ENCODE peak calls at places on chromosomes 4 and X, in four cellular contexts. One of them, this sample, is unnamed. For H3K27me3, the result is how much of the 10 kb centered on the place peaks cover.

GRCh38 chr4:1577818-1578217 is 106.3 kb downstream of the FAM53A start:
- DNase-seq in GM12878: no peak
- DNase-seq in HepG2: no peak
- DNase-seq in upper lobe of left lung: peak
- DNase-seq in this sample: no peak

GRCh38 chr4:183765121-183765990 is 106.3 kb downstream of the TRAPPC11 start:
- DNase-seq in GM12878: no peak
- DNase-seq in HepG2: peak
- DNase-seq in upper lobe of left lung: peak
- DNase-seq in this sample: no peak

GRCh38 chr4:175531405-175532091 is 280.5 kb downstream of the GPM6A start:
- DNase-seq in GM12878: no peak
- DNase-seq in HepG2: no peak
- DNase-seq in upper lobe of left lung: no peak
- DNase-seq in this sample: no peak

GRCh38 chr4:4333265-4333706 is 43.2 kb downstream of the ZBTB49 start:
- DNase-seq in GM12878: no peak
- DNase-seq in HepG2: no peak
- DNase-seq in upper lobe of left lung: no peak
- DNase-seq in this sample: no peak

GRCh38 chr4:87038837-87039715 is 104.3 kb downstream of the AFF1 start:
- DNase-seq in GM12878: no peak
- DNase-seq in HepG2: no peak
- DNase-seq in upper lobe of left lung: no peak
- DNase-seq in this sample: peak

GRCh38 chrX:40543661-40544328 is 37.0 kb upstream of the ATP6AP2 start:
- DNase-seq in GM12878: peak
- DNase-seq in HepG2: peak
- DNase-seq in upper lobe of left lung: no peak
- DNase-seq in this sample: no peak

GRCh38 chr4:71126719-71127118 is 133.3 kb downstream of the DCK start:
- DNase-seq in GM12878: no peak
- DNase-seq in HepG2: peak
- DNase-seq in upper lobe of left lung: no peak
- DNase-seq in this sample: no peak

GRCh38 chr4:143882892-143883291 is 22.5 kb downstream of the GYPE start:
- DNase-seq in GM12878: no peak
- DNase-seq in HepG2: no peak
- DNase-seq in upper lobe of left lung: no peak
- DNase-seq in this sample: no peak

GRCh38 chr4:176259330-176260090 is 9.5 kb downstream of the ASB5 start:
- DNase-seq in GM12878: no peak
- DNase-seq in HepG2: no peak
- DNase-seq in upper lobe of left lung: no peak
- DNase-seq in this sample: no peak

GRCh38 chr4:17030543-17030942 is 132.1 kb upstream of the LDB2 start:
- DNase-seq in GM12878: no peak
- DNase-seq in HepG2: no peak
- DNase-seq in upper lobe of left lung: no peak
- DNase-seq in this sample: peak

GRCh38 chr4:40755609-40756008 is 5.9 kb downstream of the NSUN7 start:
- DNase-seq in GM12878: no peak
- DNase-seq in HepG2: peak
- DNase-seq in upper lobe of left lung: no peak
- DNase-seq in this sample: no peak

DNA sequence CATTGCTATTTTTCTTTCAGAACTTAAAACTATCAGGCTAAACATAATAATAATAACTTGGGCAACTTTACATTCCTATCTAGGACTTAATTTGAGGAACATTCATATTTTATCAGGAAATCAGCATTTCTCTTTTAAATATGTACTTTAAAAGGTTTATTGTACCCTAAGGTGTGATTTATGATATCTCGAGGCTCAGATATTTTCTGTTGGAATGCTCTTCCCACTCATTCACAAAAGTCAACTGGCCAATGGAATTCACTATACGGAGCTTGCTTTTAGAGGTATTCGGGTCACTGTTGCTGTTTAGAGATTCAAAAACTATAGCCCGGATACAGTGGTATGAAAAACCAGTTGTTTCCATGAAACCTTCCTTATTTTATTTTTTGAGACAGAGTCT is 328.3 kb downstream of the GBA3 start:
- DNase-seq in GM12878: no peak
- DNase-seq in HepG2: no peak
- DNase-seq in upper lobe of left lung: no peak
- DNase-seq in this sample: no peak
- TF ChIP-seq EP300 in GM12878: no peak
- TF ChIP-seq EP300 in HepG2: no peak
- TF ChIP-seq EP300 in upper lobe of left lung: no peak
- TF ChIP-seq EP300 in this sample: no peak

GRCh38 chrX:49165901-49166881 is 3.6 kb downstream of the MAGIX start:
- DNase-seq in GM12878: peak
- DNase-seq in HepG2: no peak
- DNase-seq in upper lobe of left lung: peak
- DNase-seq in this sample: peak

GRCh38 chrX:49163555-49164419 is 1.2 kb downstream of the MAGIX start:
- DNase-seq in GM12878: peak
- DNase-seq in HepG2: peak
- DNase-seq in upper lobe of left lung: peak
- DNase-seq in this sample: peak

GRCh38 chrX:49164589-49165360 is 2.2 kb downstream of the MAGIX start:
- DNase-seq in GM12878: no peak
- DNase-seq in HepG2: no peak
- DNase-seq in upper lobe of left lung: no peak
- DNase-seq in this sample: no peak

GRCh38 chrX:49167740-49168108 is 4.0 kb upstream of the PLP2 start:
- DNase-seq in GM12878: no peak
- DNase-seq in HepG2: no peak
- DNase-seq in upper lobe of left lung: no peak
- DNase-seq in this sample: no peak

GRCh38 chrX:49166914-49167739 is 4.6 kb downstream of the MAGIX start:
- DNase-seq in GM12878: peak
- DNase-seq in HepG2: no peak
- DNase-seq in upper lobe of left lung: peak
- DNase-seq in this sample: no peak
- TF ChIP-seq POLR2A in GM12878: no peak
- TF ChIP-seq POLR2A in HepG2: no peak
- TF ChIP-seq POLR2A in upper lobe of left lung: no peak
- TF ChIP-seq POLR2A in this sample: no peak

GRCh38 chrX:623268-623598 is 7.4 kb upstream of the SHOX start:
- DNase-seq in GM12878: no peak
- DNase-seq in HepG2: no peak
- DNase-seq in upper lobe of left lung: no peak
- DNase-seq in this sample: no peak
- H3K27me3 ChIP-seq in GM12878: under half
- H3K27me3 ChIP-seq in HepG2: under half
- H3K27me3 ChIP-seq in upper lobe of left lung: under half
- H3K27me3 ChIP-seq in this sample: under half

GRCh38 chrX:141902366-141902765 is 1.3 kb upstream of the MAGEC1 start:
- DNase-seq in GM12878: no peak
- DNase-seq in HepG2: no peak
- DNase-seq in upper lobe of left lung: no peak
- DNase-seq in this sample: no peak

GRCh38 chrX:141903400-141904155 is at the start of gene MAGEC1:
- DNase-seq in GM12878: no peak
- DNase-seq in HepG2: no peak
- DNase-seq in upper lobe of left lung: peak
- DNase-seq in this sample: no peak

GRCh38 chrX:141904262-141904661 is 568 bp downstream of the MAGEC1 start:
- DNase-seq in GM12878: no peak
- DNase-seq in HepG2: no peak
- DNase-seq in upper lobe of left lung: peak
- DNase-seq in this sample: no peak
- TF ChIP-seq EP300 in GM12878: no peak
- TF ChIP-seq EP300 in HepG2: no peak
- TF ChIP-seq EP300 in upper lobe of left lung: no peak
- TF ChIP-seq EP300 in this sample: no peak

DNA sequence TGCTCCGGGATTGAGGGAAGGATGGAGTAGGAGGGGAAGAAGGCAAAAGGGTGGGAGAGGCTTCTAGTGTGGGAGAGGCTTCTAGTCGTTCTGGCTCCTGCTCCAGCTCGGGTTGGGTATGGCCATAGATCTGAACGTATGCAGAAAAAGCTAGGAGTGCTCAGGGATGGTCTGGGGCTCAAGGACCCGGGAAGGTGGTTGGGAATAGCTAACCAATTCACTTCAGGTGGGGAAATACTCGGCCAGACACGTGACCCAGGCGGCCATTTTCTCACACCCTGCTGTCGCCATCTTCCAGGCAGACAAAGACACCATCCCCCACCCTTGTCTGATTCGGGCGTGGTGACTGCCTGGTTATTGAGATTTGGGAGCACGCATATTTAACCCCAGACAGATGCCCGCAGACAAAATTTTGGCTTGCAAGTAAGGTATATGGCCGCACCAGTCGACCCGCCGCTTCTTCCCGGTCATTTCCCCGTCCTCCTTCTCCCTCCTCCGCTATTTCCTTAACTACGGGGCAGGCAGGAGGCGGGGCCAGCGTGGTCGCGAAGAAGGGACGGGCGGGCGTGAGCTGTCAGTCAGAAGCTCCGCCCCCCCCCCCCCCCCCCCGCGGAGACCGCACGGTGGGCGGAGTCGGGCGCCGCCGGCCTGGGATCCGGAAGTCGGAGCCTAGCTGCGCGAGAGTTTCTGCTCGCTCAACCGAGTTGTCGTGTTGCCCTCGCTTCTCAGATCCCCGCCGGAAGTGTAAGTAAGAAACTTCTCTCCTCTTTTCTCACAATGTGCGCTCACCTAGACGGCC is at the start of gene GNL3L:
- DNase-seq in GM12878: peak
- DNase-seq in HepG2: peak
- DNase-seq in upper lobe of left lung: peak
- DNase-seq in this sample: peak
- TF ChIP-seq POLR2A in GM12878: peak
- TF ChIP-seq POLR2A in HepG2: peak
- TF ChIP-seq POLR2A in upper lobe of left lung: peak
- TF ChIP-seq POLR2A in this sample: no peak

This sample was measured in esophagus muscularis mucosa.